ENCODE peak calls at places on chromosomes 7 and 10, in five cellular contexts. One of them, this sample, is unnamed.

GRCh38 chr7:141203177-141203576 is 129.3 kb downstream of the TMEM178B start:
- DNase-seq in IMR-90: no peak
- DNase-seq in H9: no peak
- DNase-seq in mesendoderm: no peak
- DNase-seq in mesenchymal stem cell: no peak
- DNase-seq in this sample: no peak

GRCh38 chr7:5234852-5235831 is 45.1 kb downstream of the WIPI2 start:
- DNase-seq in IMR-90: peak
- DNase-seq in H9: no peak
- DNase-seq in mesendoderm: no peak
- DNase-seq in mesenchymal stem cell: no peak
- DNase-seq in this sample: no peak

GRCh38 chr10:61793760-61794713 is 107.5 kb upstream of the ARID5B start:
- DNase-seq in IMR-90: peak
- DNase-seq in H9: no peak
- DNase-seq in mesendoderm: no peak
- DNase-seq in mesenchymal stem cell: peak
- DNase-seq in this sample: no peak

GRCh38 chr7:145151651-145152050 is 315.8 kb upstream of the TPK1 start:
- DNase-seq in IMR-90: no peak
- DNase-seq in H9: no peak
- DNase-seq in mesendoderm: no peak
- DNase-seq in mesenchymal stem cell: no peak
- DNase-seq in this sample: no peak

GRCh38 chr7:75969182-75969581 is 25.2 kb downstream of the TMEM120A start:
- DNase-seq in IMR-90: no peak
- DNase-seq in H9: no peak
- DNase-seq in mesendoderm: no peak
- DNase-seq in mesenchymal stem cell: no peak
- DNase-seq in this sample: no peak

GRCh38 chr10:131146790-131147189 is 164.7 kb downstream of the TCERG1L start:
- DNase-seq in IMR-90: no peak
- DNase-seq in H9: no peak
- DNase-seq in mesendoderm: peak
- DNase-seq in mesenchymal stem cell: no peak
- DNase-seq in this sample: no peak

GRCh38 chr7:17651296-17651695 is 289.0 kb downstream of the SNX13 start:
- DNase-seq in IMR-90: peak
- DNase-seq in H9: no peak
- DNase-seq in mesendoderm: no peak
- DNase-seq in mesenchymal stem cell: no peak
- DNase-seq in this sample: no peak

GRCh38 chr7:50959560-50959959 is 176.9 kb upstream of the GRB10 start:
- DNase-seq in IMR-90: no peak
- DNase-seq in H9: no peak
- DNase-seq in mesendoderm: no peak
- DNase-seq in mesenchymal stem cell: no peak
- DNase-seq in this sample: no peak

GRCh38 chr7:822692-823276 is 9.5 kb upstream of the SUN1 start:
- DNase-seq in IMR-90: no peak
- DNase-seq in H9: peak
- DNase-seq in mesendoderm: peak
- DNase-seq in mesenchymal stem cell: no peak
- DNase-seq in this sample: no peak

GRCh38 chr10:123549761-123550454 is 116.2 kb upstream of the GPR26 start:
- DNase-seq in IMR-90: no peak
- DNase-seq in H9: no peak
- DNase-seq in mesendoderm: no peak
- DNase-seq in mesenchymal stem cell: no peak
- DNase-seq in this sample: no peak

GRCh38 chr7:145644426-145645154 is 472.0 kb upstream of the CNTNAP2 start:
- DNase-seq in IMR-90: no peak
- DNase-seq in H9: no peak
- DNase-seq in mesendoderm: no peak
- DNase-seq in mesenchymal stem cell: no peak
- DNase-seq in this sample: no peak

GRCh38 chr7:100483101-100483727 is 513 bp upstream of the NYAP1 start:
- DNase-seq in IMR-90: peak
- DNase-seq in H9: peak
- DNase-seq in mesendoderm: peak
- DNase-seq in mesenchymal stem cell: peak
- DNase-seq in this sample: peak

GRCh38 chr10:22600516-22600915 is 113.9 kb downstream of the PIP4K2A start:
- DNase-seq in IMR-90: no peak
- DNase-seq in H9: no peak
- DNase-seq in mesendoderm: no peak
- DNase-seq in mesenchymal stem cell: no peak
- DNase-seq in this sample: no peak

GRCh38 chr10:128432423-128432822 is 306.2 kb upstream of the MKI67 start:
- DNase-seq in IMR-90: no peak
- DNase-seq in H9: no peak
- DNase-seq in mesendoderm: no peak
- DNase-seq in mesenchymal stem cell: no peak
- DNase-seq in this sample: no peak

GRCh38 chr7:28296571-28297483 is 115.5 kb upstream of the CREB5 start:
- DNase-seq in IMR-90: peak
- DNase-seq in H9: peak
- DNase-seq in mesendoderm: peak
- DNase-seq in mesenchymal stem cell: peak
- DNase-seq in this sample: peak

GRCh38 chr10:59913547-59914237 is 7.3 kb upstream of the CCDC6 start:
- DNase-seq in IMR-90: no peak
- DNase-seq in H9: no peak
- DNase-seq in mesendoderm: no peak
- DNase-seq in mesenchymal stem cell: no peak
- DNase-seq in this sample: no peak

GRCh38 chr10:3852147-3852904 is 67.3 kb upstream of the KLF6 start:
- DNase-seq in IMR-90: peak
- DNase-seq in H9: no peak
- DNase-seq in mesendoderm: peak
- DNase-seq in mesenchymal stem cell: peak
- DNase-seq in this sample: no peak

GRCh38 chr7:51949726-51950644 is 633.4 kb upstream of the COBL start:
- DNase-seq in IMR-90: no peak
- DNase-seq in H9: peak
- DNase-seq in mesendoderm: peak
- DNase-seq in mesenchymal stem cell: no peak
- DNase-seq in this sample: peak

GRCh38 chr10:115094605-115095004 is 1.4 kb downstream of the ATRNL1 start:
- DNase-seq in IMR-90: no peak
- DNase-seq in H9: no peak
- DNase-seq in mesendoderm: no peak
- DNase-seq in mesenchymal stem cell: peak
- DNase-seq in this sample: no peak

GRCh38 chr10:115092258-115092554 is 959 bp upstream of the ATRNL1 start:
- DNase-seq in IMR-90: no peak
- DNase-seq in H9: no peak
- DNase-seq in mesendoderm: no peak
- DNase-seq in mesenchymal stem cell: no peak
- DNase-seq in this sample: no peak

GRCh38 chr10:115092555-115093285 is 445 bp upstream of the ATRNL1 start:
- DNase-seq in IMR-90: peak
- DNase-seq in H9: peak
- DNase-seq in mesendoderm: peak
- DNase-seq in mesenchymal stem cell: peak
- DNase-seq in this sample: peak

GRCh38 chr10:115093776-115094361 is 704 bp downstream of the ATRNL1 start:
- DNase-seq in IMR-90: no peak
- DNase-seq in H9: peak
- DNase-seq in mesendoderm: peak
- DNase-seq in mesenchymal stem cell: peak
- DNase-seq in this sample: peak

DNA sequence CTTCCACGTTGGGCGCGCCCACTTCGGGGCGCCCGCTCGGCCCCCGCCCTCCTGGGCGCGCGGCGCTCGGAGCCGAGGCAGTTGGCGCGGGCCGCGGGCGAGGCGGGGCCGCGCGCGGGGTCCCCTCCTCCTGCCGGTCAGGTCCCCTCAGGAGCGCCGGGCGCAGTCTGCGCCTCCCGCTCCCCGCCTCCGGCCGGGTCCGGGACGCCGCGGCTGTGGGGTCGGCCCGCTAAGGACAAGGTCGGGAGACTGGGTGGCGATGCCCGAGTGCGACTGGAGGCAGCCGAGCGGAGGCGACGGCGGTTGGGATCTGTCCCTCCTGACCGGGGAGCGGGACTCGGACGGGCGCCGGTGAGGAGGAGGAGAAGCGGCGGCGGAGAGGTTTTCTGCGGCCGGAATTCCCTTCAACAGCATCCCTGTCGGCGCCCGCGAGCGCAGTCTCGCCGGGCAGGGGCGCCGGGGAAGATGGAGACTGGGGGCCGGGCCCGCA is at the start of gene ATRNL1:
- DNase-seq in IMR-90: no peak
- DNase-seq in H9: no peak
- DNase-seq in mesendoderm: peak
- DNase-seq in mesenchymal stem cell: peak
- DNase-seq in this sample: peak
- H2BK5ac ChIP-seq in IMR-90: no peak
- H2BK5ac ChIP-seq in H9: no peak
- H2BK5ac ChIP-seq in mesendoderm: peak
- H2BK5ac ChIP-seq in mesenchymal stem cell: peak
- H2BK5ac ChIP-seq in this sample: peak

DNA sequence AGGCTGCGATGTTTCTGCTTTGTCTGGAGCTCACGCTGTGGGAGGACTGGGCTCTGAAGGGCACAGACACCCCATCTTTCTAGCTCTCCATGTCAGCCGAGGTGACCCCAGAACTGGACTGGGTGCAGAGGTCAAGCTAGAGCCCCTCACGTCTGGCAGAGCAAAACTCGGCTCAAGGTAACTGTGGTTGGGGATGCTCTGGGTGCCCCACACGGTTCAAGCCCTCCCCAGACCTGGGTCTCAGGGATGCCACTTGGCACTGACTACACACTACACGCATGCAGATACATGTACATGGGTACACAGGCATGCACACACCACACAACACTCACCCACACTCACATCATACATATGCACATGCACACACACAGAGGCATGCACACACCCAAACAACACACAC is 219.1 kb downstream of the DNAJB6 start:
- DNase-seq in IMR-90: no peak
- DNase-seq in H9: peak
- DNase-seq in mesendoderm: no peak
- DNase-seq in mesenchymal stem cell: no peak
- DNase-seq in this sample: no peak
- H2BK5ac ChIP-seq in IMR-90: no peak
- H2BK5ac ChIP-seq in H9: no peak
- H2BK5ac ChIP-seq in mesendoderm: no peak
- H2BK5ac ChIP-seq in mesenchymal stem cell: no peak
- H2BK5ac ChIP-seq in this sample: no peak

GRCh38 chr10:77925410-77925794 is 1.2 kb downstream of the DLG5 start:
- DNase-seq in IMR-90: peak
- DNase-seq in H9: no peak
- DNase-seq in mesendoderm: peak
- DNase-seq in mesenchymal stem cell: peak
- DNase-seq in this sample: no peak

GRCh38 chr10:77920495-77920894 is 6.1 kb downstream of the DLG5 start:
- DNase-seq in IMR-90: no peak
- DNase-seq in H9: no peak
- DNase-seq in mesendoderm: no peak
- DNase-seq in mesenchymal stem cell: no peak
- DNase-seq in this sample: no peak

GRCh38 chr10:77921395-77921794 is 5.2 kb downstream of the DLG5 start:
- DNase-seq in IMR-90: no peak
- DNase-seq in H9: no peak
- DNase-seq in mesendoderm: no peak
- DNase-seq in mesenchymal stem cell: no peak
- DNase-seq in this sample: no peak

GRCh38 chr10:77922055-77922454 is 4.5 kb downstream of the DLG5 start:
- DNase-seq in IMR-90: no peak
- DNase-seq in H9: no peak
- DNase-seq in mesendoderm: no peak
- DNase-seq in mesenchymal stem cell: no peak
- DNase-seq in this sample: no peak

GRCh38 chr10:77922551-77923179 is 3.9 kb downstream of the DLG5 start:
- DNase-seq in IMR-90: no peak
- DNase-seq in H9: no peak
- DNase-seq in mesendoderm: no peak
- DNase-seq in mesenchymal stem cell: no peak
- DNase-seq in this sample: no peak
- H2BK5ac ChIP-seq in IMR-90: no peak
- H2BK5ac ChIP-seq in H9: no peak
- H2BK5ac ChIP-seq in mesendoderm: no peak
- H2BK5ac ChIP-seq in mesenchymal stem cell: no peak
- H2BK5ac ChIP-seq in this sample: no peak

GRCh38 chr7:149280151-149280550 is 18.2 kb downstream of the ZNF783 start:
- DNase-seq in IMR-90: no peak
- DNase-seq in H9: no peak
- DNase-seq in mesendoderm: no peak
- DNase-seq in mesenchymal stem cell: no peak
- DNase-seq in this sample: no peak

GRCh38 chr7:149280661-149281507 is 18.9 kb downstream of the ZNF783 start:
- DNase-seq in IMR-90: no peak
- DNase-seq in H9: no peak
- DNase-seq in mesendoderm: no peak
- DNase-seq in mesenchymal stem cell: no peak
- DNase-seq in this sample: no peak

GRCh38 chr7:149278396-149278795 is 16.4 kb downstream of the ZNF783 start:
- DNase-seq in IMR-90: no peak
- DNase-seq in H9: no peak
- DNase-seq in mesendoderm: no peak
- DNase-seq in mesenchymal stem cell: no peak
- DNase-seq in this sample: no peak

GRCh38 chr7:149279111-149279743 is 17.2 kb downstream of the ZNF783 start:
- DNase-seq in IMR-90: no peak
- DNase-seq in H9: no peak
- DNase-seq in mesendoderm: no peak
- DNase-seq in mesenchymal stem cell: no peak
- DNase-seq in this sample: no peak

GRCh38 chr7:149277871-149278270 is 15.9 kb downstream of the ZNF783 start:
- DNase-seq in IMR-90: no peak
- DNase-seq in H9: no peak
- DNase-seq in mesendoderm: no peak
- DNase-seq in mesenchymal stem cell: no peak
- DNase-seq in this sample: no peak
- H2BK5ac ChIP-seq in IMR-90: no peak
- H2BK5ac ChIP-seq in H9: no peak
- H2BK5ac ChIP-seq in mesendoderm: no peak
- H2BK5ac ChIP-seq in mesenchymal stem cell: no peak
- H2BK5ac ChIP-seq in this sample: no peak

GRCh38 chr10:79243211-79244067 is 103.8 kb upstream of the PPIF start:
- DNase-seq in IMR-90: no peak
- DNase-seq in H9: peak
- DNase-seq in mesendoderm: peak
- DNase-seq in mesenchymal stem cell: peak
- DNase-seq in this sample: peak
- H2BK5ac ChIP-seq in IMR-90: no peak
- H2BK5ac ChIP-seq in H9: no peak
- H2BK5ac ChIP-seq in mesendoderm: no peak
- H2BK5ac ChIP-seq in mesenchymal stem cell: no peak
- H2BK5ac ChIP-seq in this sample: no peak

DNA sequence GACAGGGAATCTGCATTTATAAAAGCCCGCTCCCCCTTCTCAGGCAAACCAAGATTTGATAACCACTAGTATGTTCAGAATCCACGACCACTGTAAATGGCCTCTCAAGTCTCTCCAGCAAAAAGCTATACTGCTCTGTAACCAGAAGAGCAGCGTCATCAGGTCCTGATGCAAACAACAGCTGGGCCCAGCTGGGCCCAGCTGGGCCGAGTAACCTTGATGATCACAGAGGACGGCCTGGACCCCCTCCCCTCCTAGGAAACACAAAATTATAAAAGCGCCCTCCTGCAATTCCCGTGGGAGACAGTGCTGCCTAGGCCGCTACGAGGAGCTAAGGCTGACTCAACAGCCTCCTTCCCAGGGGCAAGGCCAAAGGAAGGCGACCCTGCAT is 532 bp upstream of the ADO start:
- DNase-seq in IMR-90: peak
- DNase-seq in H9: no peak
- DNase-seq in mesendoderm: no peak
- DNase-seq in mesenchymal stem cell: peak
- DNase-seq in this sample: no peak
- H2BK5ac ChIP-seq in IMR-90: peak
- H2BK5ac ChIP-seq in H9: no peak
- H2BK5ac ChIP-seq in mesendoderm: no peak
- H2BK5ac ChIP-seq in mesenchymal stem cell: no peak
- H2BK5ac ChIP-seq in this sample: no peak

This sample was measured in neuronal stem cell.